ENCODE peak calls at places on chromosomes 1 and 21, in five cellular contexts. L is hepatocyte, D is neural progenitor cell, I is GM23248, X is DND-41. W is an unnamed sample.

GRCh38 chr1:114154963-114155322 is 1.3 kb upstream of the SYT6 start:
- DNase-seq in L (peak), D (peak), I (peak), X (peak), W (peak)

GRCh38 chr1:26066857-26067256 is 573 bp downstream of the TRIM63 start:
- DNase-seq in L (peak), D (no peak), I (no peak), X (no peak), W (peak)

GRCh38 chr1:33442141-33442540 is 11.2 kb upstream of the PHC2 start:
- DNase-seq in L (no peak), D (no peak), I (no peak), X (no peak), W (no peak)

GRCh38 chr21:28235169-28235892 is 757.3 kb downstream of the LTN1 start:
- DNase-seq in L (no peak), D (no peak), I (no peak), X (no peak), W (no peak)

GRCh38 chr1:40745180-40745579 is 38.4 kb upstream of the KCNQ4 start:
- DNase-seq in L (no peak), D (no peak), I (peak), X (no peak), W (no peak)

GRCh38 chr1:77288275-77288674 is 6.5 kb downstream of the AK5 start:
- DNase-seq in L (no peak), D (no peak), I (peak), X (no peak), W (peak)

GRCh38 chr1:218249757-218250156 is 35.3 kb upstream of the RRP15 start:
- DNase-seq in L (no peak), D (no peak), I (no peak), X (no peak), W (no peak)

GRCh38 chr1:237556911-237557310 is 333.8 kb downstream of the ZP4 start:
- DNase-seq in L (no peak), D (no peak), I (no peak), X (no peak), W (no peak)

GRCh38 chr1:41325801-41326200 is 35.4 kb upstream of the FOXO6 start:
- DNase-seq in L (no peak), D (no peak), I (peak), X (no peak), W (no peak)

GRCh38 chr1:18386591-18386990 is 94.1 kb upstream of the KLHDC7A start:
- DNase-seq in L (no peak), D (no peak), I (no peak), X (no peak), W (no peak)

GRCh38 chr1:181112071-181112929 is 23.8 kb downstream of the IER5 start:
- DNase-seq in L (peak), D (no peak), I (peak), X (no peak), W (no peak)

GRCh38 chr1:56576880-56577858 is 2.2 kb downstream of the PLPP3 start:
- DNase-seq in L (peak), D (peak), I (peak), X (peak), W (peak)

GRCh38 chr1:199946305-199947155 is 81.0 kb upstream of the NR5A2 start:
- DNase-seq in L (no peak), D (no peak), I (no peak), X (no peak), W (peak)

GRCh38 chr1:17822741-17823426 is 67.8 kb downstream of the ACTL8 start:
- DNase-seq in L (no peak), D (no peak), I (no peak), X (no peak), W (no peak)

GRCh38 chr1:222038971-222039370 is 297.1 kb upstream of the DUSP10 start:
- DNase-seq in L (no peak), D (no peak), I (no peak), X (no peak), W (no peak)

GRCh38 chr1:175193339-175193950 is 869 bp upstream of the KIAA0040 start:
- DNase-seq in L (no peak), D (no peak), I (peak), X (no peak), W (peak)

GRCh38 chr1:178653091-178653490 is 72.0 kb upstream of the RALGPS2 start:
- DNase-seq in L (no peak), D (no peak), I (peak), X (no peak), W (no peak)

DNA sequence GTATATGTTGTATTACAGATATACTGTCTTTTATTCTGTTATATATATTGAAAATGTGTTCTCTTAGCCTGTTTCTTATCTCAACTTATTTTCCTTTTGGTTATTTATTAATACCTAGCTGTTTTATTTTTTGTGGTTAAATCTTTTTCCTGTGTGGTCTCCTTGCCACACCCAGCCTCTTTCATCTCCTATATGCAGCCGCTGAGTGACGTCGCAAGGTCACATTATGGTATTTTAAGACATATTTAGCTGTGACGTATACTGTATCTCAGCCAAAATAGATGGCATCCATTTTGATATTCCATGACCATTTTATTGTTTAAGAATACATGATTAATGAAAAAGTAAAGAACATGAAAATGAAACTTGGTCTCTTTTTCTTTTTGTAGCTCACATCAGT is 29.1 kb downstream of the CENPF start:
- DNase-seq in L (no peak), D (no peak), I (no peak), X (peak), W (no peak)
- H2AFZ ChIP-seq in L (no peak), D (no peak), I (peak), X (no peak), W (no peak)

GRCh38 chr1:36625959-36626337 is 143.2 kb upstream of the CSF3R start:
- DNase-seq in L (no peak), D (no peak), I (no peak), X (no peak), W (no peak)

GRCh38 chr1:36624466-36624865 is 141.8 kb upstream of the CSF3R start:
- DNase-seq in L (no peak), D (no peak), I (no peak), X (no peak), W (no peak)

GRCh38 chr1:36622741-36623648 is 140.3 kb upstream of the CSF3R start:
- DNase-seq in L (peak), D (no peak), I (no peak), X (no peak), W (no peak)

GRCh38 chr1:36626435-36626834 is 143.7 kb upstream of the CSF3R start:
- DNase-seq in L (no peak), D (no peak), I (no peak), X (no peak), W (no peak)

GRCh38 chr1:36625253-36625958 is 142.7 kb upstream of the CSF3R start:
- DNase-seq in L (no peak), D (no peak), I (no peak), X (no peak), W (peak)
- H2AFZ ChIP-seq in L (no peak), D (peak), I (no peak), X (no peak), W (no peak)

GRCh38 chr1:27166351-27166802 is 11.5 kb upstream of the SLC9A1 start:
- DNase-seq in L (no peak), D (no peak), I (peak), X (no peak), W (no peak)
- H2AFZ ChIP-seq in L (no peak), D (no peak), I (no peak), X (no peak), W (peak)

GRCh38 chr1:198543670-198544260 is 3.3 kb upstream of the ATP6V1G3 start:
- DNase-seq in L (no peak), D (no peak), I (no peak), X (no peak), W (no peak)
- H2AFZ ChIP-seq in L (no peak), D (no peak), I (peak), X (no peak), W (peak)

GRCh38 chr1:173360478-173361063 is 116.6 kb upstream of the PRDX6 start:
- DNase-seq in L (no peak), D (no peak), I (no peak), X (no peak), W (no peak)

GRCh38 chr1:173354937-173355280 is 122.2 kb upstream of the PRDX6 start:
- DNase-seq in L (no peak), D (no peak), I (no peak), X (no peak), W (no peak)

GRCh38 chr1:173353346-173353745 is 123.8 kb upstream of the PRDX6 start:
- DNase-seq in L (no peak), D (no peak), I (peak), X (no peak), W (no peak)

GRCh38 chr1:173355281-173356031 is 121.7 kb upstream of the PRDX6 start:
- DNase-seq in L (no peak), D (no peak), I (no peak), X (no peak), W (no peak)

GRCh38 chr1:173356211-173356762 is 120.8 kb upstream of the PRDX6 start:
- DNase-seq in L (no peak), D (no peak), I (peak), X (no peak), W (no peak)
- H2AFZ ChIP-seq in L (no peak), D (no peak), I (no peak), X (no peak), W (no peak)

DNA sequence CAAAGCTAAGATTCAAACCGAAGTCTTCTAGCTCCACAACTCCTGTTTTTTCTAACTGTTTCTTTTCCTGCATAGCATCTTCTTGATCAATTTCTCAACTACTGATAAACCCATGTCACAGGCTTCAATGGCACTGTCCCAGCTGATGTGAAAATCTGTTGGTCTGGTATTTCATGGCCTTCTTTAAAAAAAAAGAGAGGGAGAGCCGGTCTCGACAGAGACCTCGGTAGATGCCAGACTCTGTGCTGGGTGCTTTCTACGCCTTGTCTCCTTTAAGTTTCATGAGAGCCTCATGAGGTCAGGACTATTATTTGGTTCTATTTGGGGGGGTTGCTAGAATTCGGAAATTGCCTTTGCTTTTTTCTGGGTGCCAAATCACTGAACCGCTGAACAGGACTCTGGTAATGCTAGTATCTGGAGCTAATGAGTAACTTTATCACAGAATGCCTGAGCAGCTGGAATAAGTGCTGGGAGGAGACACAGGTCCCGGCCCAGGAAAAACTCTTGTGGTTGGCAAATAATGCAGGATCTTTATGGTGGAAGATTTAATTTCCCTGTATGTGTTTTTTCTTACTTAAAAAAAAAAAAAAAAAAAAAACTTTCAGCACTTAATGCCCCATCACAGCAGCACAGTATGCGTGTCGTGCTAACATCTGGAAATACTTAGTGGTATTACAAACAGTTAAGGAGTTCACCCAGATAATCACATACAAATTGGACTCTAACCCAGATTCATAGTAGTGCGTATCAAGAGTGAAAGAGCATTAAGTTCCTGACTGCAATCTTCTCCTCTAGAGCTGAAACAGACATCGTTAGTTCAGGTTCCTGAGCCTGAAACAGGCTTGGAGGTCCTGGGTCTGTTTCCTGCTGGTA is 220.8 kb downstream of the TOMM20 start:
- DNase-seq in L (peak), D (no peak), I (peak), X (no peak), W (peak)
- H2AFZ ChIP-seq in L (no peak), D (no peak), I (peak), X (no peak), W (peak)

GRCh38 chr1:157497284-157497683 is 55.0 kb downstream of the FCRL5 start:
- DNase-seq in L (no peak), D (no peak), I (no peak), X (no peak), W (no peak)

GRCh38 chr1:157497987-157498781 is 54.1 kb downstream of the FCRL5 start:
- DNase-seq in L (peak), D (no peak), I (no peak), X (no peak), W (no peak)

GRCh38 chr1:157495285-157495684 is 57.0 kb downstream of the FCRL5 start:
- DNase-seq in L (no peak), D (no peak), I (no peak), X (no peak), W (no peak)

GRCh38 chr1:157494093-157494492 is 58.2 kb downstream of the FCRL5 start:
- DNase-seq in L (no peak), D (no peak), I (no peak), X (no peak), W (no peak)

GRCh38 chr1:157496121-157496526 is 56.2 kb downstream of the FCRL5 start:
- DNase-seq in L (peak), D (peak), I (peak), X (peak), W (peak)
- H2AFZ ChIP-seq in L (no peak), D (peak), I (no peak), X (no peak), W (no peak)

DNA sequence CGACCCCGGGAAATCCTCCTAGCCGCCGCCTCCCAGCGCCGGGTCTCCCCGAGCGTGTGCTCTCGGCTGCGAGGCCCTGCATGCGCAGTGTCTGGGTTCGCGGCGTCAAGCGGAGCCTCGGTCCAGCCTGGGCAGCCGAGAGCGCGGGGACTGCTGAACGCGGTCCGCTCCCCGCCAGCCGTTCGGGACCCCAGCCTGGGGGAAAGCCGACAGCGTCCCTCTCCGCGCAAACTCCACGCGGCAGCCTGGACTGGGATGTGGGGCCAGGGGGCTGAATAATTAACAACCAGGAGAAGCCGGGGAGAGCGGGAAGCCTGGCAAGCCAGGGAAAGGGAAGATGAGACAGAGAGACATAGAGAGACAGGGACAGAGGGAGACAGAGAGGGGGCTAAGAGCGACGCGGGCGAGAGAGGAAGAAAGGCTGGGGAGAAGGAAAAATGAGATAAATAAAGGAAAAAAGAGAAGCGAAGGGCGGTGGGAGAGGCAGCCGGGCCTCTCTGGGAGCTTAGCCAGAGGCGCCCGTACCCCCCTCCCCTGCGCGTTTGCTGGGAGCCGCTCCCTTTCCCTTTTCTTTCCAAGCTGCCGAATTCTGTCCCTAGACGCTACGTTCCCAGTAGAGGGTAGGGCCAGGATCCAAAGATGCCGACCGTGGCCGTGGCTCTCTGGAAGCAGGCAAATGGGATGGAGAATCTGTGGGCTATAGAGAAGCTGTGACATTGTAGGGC is 64.1 kb downstream of the MEF2D start:
- DNase-seq in L (no peak), D (peak), I (peak), X (no peak), W (no peak)
- H2AFZ ChIP-seq in L (peak), D (no peak), I (no peak), X (no peak), W (no peak)

GRCh38 chr1:189774721-189775287 is 702.9 kb downstream of the BRINP3 start:
- DNase-seq in L (no peak), D (no peak), I (no peak), X (no peak), W (no peak)
- H2AFZ ChIP-seq in L (no peak), D (no peak), I (no peak), X (no peak), W (no peak)

DNA sequence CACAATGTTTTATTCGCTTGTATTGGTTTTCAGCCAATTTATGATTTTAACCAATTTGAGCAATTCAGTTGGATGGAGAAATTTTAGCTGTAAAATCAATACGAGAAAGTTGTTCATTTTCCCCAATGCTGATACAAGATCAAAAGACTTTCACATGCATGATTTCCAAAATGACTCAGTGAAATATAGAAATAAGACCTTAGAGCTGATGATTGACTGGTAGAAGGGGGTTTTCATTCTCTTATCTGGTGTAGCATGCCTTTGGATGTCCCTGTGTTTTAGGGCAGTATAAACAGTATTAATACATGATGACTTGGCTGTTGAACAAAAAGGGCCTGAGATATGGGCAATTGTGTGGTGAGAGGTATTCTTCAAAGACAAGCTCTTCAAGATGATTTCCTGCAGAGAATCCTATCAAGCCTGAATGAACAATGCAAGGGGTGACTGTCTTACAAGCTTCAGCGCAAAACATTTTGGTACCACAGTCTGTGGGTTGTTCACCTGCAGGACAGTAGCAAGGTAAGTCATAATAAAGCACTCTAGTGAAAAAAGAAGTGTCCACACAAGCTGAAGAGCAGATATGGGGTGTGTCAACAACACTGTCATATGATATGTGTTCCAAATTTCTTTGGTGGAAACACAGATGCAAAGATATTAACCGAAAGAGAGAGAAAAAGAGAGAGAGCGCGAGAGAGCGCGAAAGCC is 156.2 kb downstream of the TNFSF18 start:
- DNase-seq in L (no peak), D (no peak), I (no peak), X (peak), W (no peak)
- H2AFZ ChIP-seq in L (no peak), D (no peak), I (peak), X (peak), W (peak)